ENCODE peak calls at places on chromosomes 4 and X, in seven cellular contexts. N is A549, X is cardiac muscle cell, H is HAP-1, O is tibial nerve, B is spleen, I is SK-N-SH. M is an unnamed sample.

GRCh38 chr4:36757623-36758311 is 476.4 kb downstream of the DTHD1 start:
- DNase-seq in N (no peak), X (no peak), H (no peak), O (no peak), B (no peak), I (no peak), M (no peak)

GRCh38 chrX:38717871-38718270 is 83.4 kb upstream of the MID1IP1 start:
- DNase-seq in N (peak), X (peak), H (peak), O (no peak), B (no peak), I (peak), M (peak)

GRCh38 chrX:144006811-144007210 is 122.9 kb downstream of the UBE2NL start:
- DNase-seq in N (no peak), X (peak), H (no peak), O (no peak), B (no peak), I (no peak), M (no peak)

GRCh38 chrX:23694606-23695005 is 27.3 kb downstream of the PRDX4 start:
- DNase-seq in N (peak), X (peak), H (peak), O (peak), B (no peak), I (peak), M (peak)

GRCh38 chr4:99606716-99607115 is 32.1 kb downstream of the MTTP start:
- DNase-seq in N (no peak), X (no peak), H (no peak), O (no peak), B (no peak), I (no peak), M (no peak)

GRCh38 chr4:82818974-82819662 is 20.5 kb upstream of the SCD5 start:
- DNase-seq in N (no peak), X (no peak), H (no peak), O (no peak), B (no peak), I (no peak), M (no peak)

GRCh38 chr4:20592666-20593065 is 107.6 kb upstream of the PACRGL start:
- DNase-seq in N (no peak), X (no peak), H (no peak), O (no peak), B (no peak), I (no peak), M (no peak)

GRCh38 chrX:12329476-12329875 is 191.2 kb downstream of the FRMPD4 start:
- DNase-seq in N (no peak), X (peak), H (no peak), O (no peak), B (no peak), I (no peak), M (no peak)

GRCh38 chrX:10617964-10618342 is 2.4 kb downstream of the MID1 start:
- DNase-seq in N (peak), X (no peak), H (peak), O (no peak), B (no peak), I (peak), M (no peak)

GRCh38 chrX:1465261-1466231 is 12.8 kb upstream of the ASMTL start:
- DNase-seq in N (no peak), X (no peak), H (no peak), O (no peak), B (peak), I (no peak), M (no peak)

DNA sequence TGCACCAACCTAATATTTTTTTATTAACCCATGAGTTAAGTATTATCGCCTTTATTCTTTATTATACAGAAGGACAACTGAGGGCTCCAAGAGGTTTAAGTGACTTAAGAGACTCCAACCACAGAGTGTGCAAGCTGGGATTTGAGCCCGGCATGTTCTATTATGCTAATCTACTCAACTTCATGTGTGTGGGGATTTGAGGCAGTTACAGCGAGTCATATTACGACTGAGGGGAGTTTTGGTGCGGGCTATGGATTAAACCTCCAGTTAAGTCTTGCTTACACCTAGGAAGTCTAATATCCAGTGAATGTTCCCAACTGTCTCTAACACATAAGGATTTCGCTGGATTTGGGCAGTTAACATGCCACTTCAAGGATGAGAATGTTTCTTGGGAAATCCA is 164.8 kb upstream of the TTC29 start:
- DNase-seq in N (no peak), X (no peak), H (no peak), O (no peak), B (no peak), I (no peak), M (no peak)
- H3K4me3 ChIP-seq in N (no peak), X (no peak), H (no peak), O (no peak), B (no peak), I (no peak), M (no peak)

DNA sequence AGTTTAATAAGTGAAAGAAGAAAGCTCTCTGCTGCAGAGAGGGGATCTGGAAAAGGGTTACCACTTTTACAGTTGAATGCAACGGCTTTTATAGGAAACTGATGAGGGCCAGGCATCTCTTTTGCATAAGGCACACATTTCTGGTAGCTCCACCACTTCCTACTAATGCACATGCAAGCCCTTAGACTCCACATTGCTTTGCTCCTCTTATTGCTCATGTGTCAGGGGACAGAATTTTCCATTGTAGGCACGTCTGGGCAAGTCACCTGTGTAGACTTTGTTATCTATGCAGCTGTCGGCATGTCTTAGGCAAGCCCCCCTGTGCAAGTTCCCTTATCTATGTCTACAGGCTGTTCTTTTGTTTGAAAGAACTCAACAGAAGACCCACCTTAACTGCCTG is 294.6 kb upstream of the STS start:
- DNase-seq in N (no peak), X (no peak), H (no peak), O (no peak), B (no peak), I (no peak), M (no peak)
- H3K4me3 ChIP-seq in N (no peak), X (no peak), H (no peak), O (no peak), B (no peak), I (no peak), M (no peak)

GRCh38 chr4:139470295-139470694 is 16.4 kb downstream of the RAB33B start:
- DNase-seq in N (no peak), X (no peak), H (no peak), O (no peak), B (no peak), I (no peak), M (no peak)
- H3K4me3 ChIP-seq in N (no peak), X (no peak), H (no peak), O (no peak), B (no peak), I (no peak), M (no peak)

GRCh38 chrX:57595381-57595811 is 3.6 kb downstream of the ZXDB start:
- DNase-seq in N (peak), X (peak), H (no peak), O (no peak), B (no peak), I (no peak), M (no peak)
- H3K4me3 ChIP-seq in N (peak), X (no peak), H (peak), O (no peak), B (no peak), I (peak), M (no peak)

M was measured in H7.